ENCODE peak calls at places on chromosomes 4 and X, in ten cellular contexts. T is fibroblast of lung; I is NCI-H774; D is stimulated activated CD4-positive, alpha-beta T cell treated with anti-CD3 and anti-CD28 coated beads, Interleukin-1b, Interleukin-23, amount 100 ng/mL, for 48 hours; P is effector memory CD8-positive, alpha-beta T cell; A is D341Med; X is stimulated activated CD8-positive, alpha-beta memory T cell treated with anti-CD3 and anti-CD28 coated beads, Interleukin-7, amount 100 ng/mL, for 1 hour; M is suprapubic skin; S is activated CD8-positive, alpha-beta memory T cell treated with anti-CD3 and anti-CD28 coated beads for 48 hours; R is AG08395. E is an unnamed sample.
A peak's percentile ranks its signal among the peaks of the same experiment; 100 is the strongest.

GRCh38 chr4:156858071-156858470 is 113.5 kb downstream of the PDGFC start:
- DNase-seq in T (no peak), I (no peak), D (no peak), P (no peak), A (no peak), X (no peak), M (no peak), S (no peak), R (no peak), E (no peak)

GRCh38 chrX:133838761-133839676 is 146.4 kb downstream of the GPC3 start:
- DNase-seq in T (peak; percentile 44), I (no peak), D (peak; percentile 1), P (peak; percentile 6), A (peak; percentile 43), X (no peak), M (no peak), S (peak; percentile 0), R (peak; percentile 54), E (no peak)

GRCh38 chrX:38293741-38294140 is 33.6 kb downstream of the RPGR start:
- DNase-seq in T (peak; percentile 26), I (no peak), D (no peak), P (no peak), A (no peak), X (no peak), M (no peak), S (no peak), R (no peak), E (no peak)

GRCh38 chr4:18480342-18480741 is 458.8 kb upstream of the LCORL start:
- DNase-seq in T (no peak), I (no peak), D (no peak), P (no peak), A (no peak), X (no peak), M (no peak), S (no peak), R (no peak), E (no peak)

GRCh38 chrX:132180929-132181328 is 38.3 kb downstream of the RAP2C start:
- DNase-seq in T (no peak), I (no peak), D (no peak), P (no peak), A (no peak), X (no peak), M (no peak), S (no peak), R (no peak), E (no peak)

GRCh38 chr4:185019451-185020292 is 1.4 kb downstream of the HELT start:
- DNase-seq in T (no peak), I (no peak), D (no peak), P (no peak), A (peak; percentile 64), X (no peak), M (no peak), S (no peak), R (no peak), E (no peak)

GRCh38 chr4:3646280-3646679 is 114.1 kb upstream of the LRPAP1 start:
- DNase-seq in T (no peak), I (no peak), D (no peak), P (no peak), A (no peak), X (no peak), M (no peak), S (no peak), R (no peak), E (no peak)

GRCh38 chr4:69524708-69525107 is 29.0 kb upstream of the UGT2B4 start:
- DNase-seq in T (peak; percentile 25), I (no peak), D (no peak), P (no peak), A (no peak), X (no peak), M (no peak), S (no peak), R (no peak), E (no peak)